ENCODE peak calls at places on chromosomes 7 and 10, in six cellular contexts. A is HepG2, F is stomach, Y is sigmoid colon, U is H1, T is breast epithelium. H is an unnamed sample. For H3K4me1 and H3K36me3, the result is how much of the 10 kb centered on the place peaks cover.

GRCh38 chr7:7519528-7519927 is 16.1 kb downstream of the COL28A1 start:
- DNase-seq in A (no peak), F (no peak), Y (no peak), U (no peak), T (no peak), H (no peak)

GRCh38 chr7:158802535-158803199 is 26.6 kb downstream of the ESYT2 start:
- DNase-seq in A (no peak), F (no peak), Y (no peak), U (no peak), T (no peak), H (no peak)

GRCh38 chr7:18900236-18900635 is 217.2 kb downstream of the TWIST1 start:
- DNase-seq in A (no peak), F (no peak), Y (no peak), U (no peak), T (no peak), H (no peak)

GRCh38 chr10:113493195-113493594 is 59.7 kb upstream of the HABP2 start:
- DNase-seq in A (no peak), F (no peak), Y (no peak), U (no peak), T (no peak), H (no peak)

GRCh38 chr7:131959106-131959812 is 402.8 kb upstream of the PODXL start:
- DNase-seq in A (no peak), F (no peak), Y (no peak), U (no peak), T (no peak), H (no peak)

GRCh38 chr7:25456467-25457171 is 228.3 kb upstream of the NPVF start:
- DNase-seq in A (no peak), F (peak), Y (peak), U (no peak), T (peak), H (no peak)

GRCh38 chr10:6729071-6729773 is 149.1 kb upstream of the PRKCQ start:
- DNase-seq in A (no peak), F (no peak), Y (no peak), U (no peak), T (no peak), H (no peak)

GRCh38 chr7:25545125-25546008 is 317.1 kb upstream of the NPVF start:
- DNase-seq in A (no peak), F (no peak), Y (no peak), U (no peak), T (no peak), H (no peak)

GRCh38 chr10:87505366-87506113 is 847 bp downstream of the MINPP1 start:
- DNase-seq in A (peak), F (peak), Y (peak), U (no peak), T (no peak), H (no peak)

GRCh38 chr10:80187465-80188409 is 17.6 kb downstream of the ANXA11 start:
- DNase-seq in A (peak), F (peak), Y (peak), U (no peak), T (peak), H (no peak)

GRCh38 chr7:66748127-66748511 is 7.6 kb downstream of the RABGEF1 start:
- DNase-seq in A (no peak), F (no peak), Y (no peak), U (no peak), T (no peak), H (no peak)

GRCh38 chr7:122306320-122307227 is 2.0 kb upstream of the FEZF1 start:
- DNase-seq in A (no peak), F (no peak), Y (no peak), U (no peak), T (no peak), H (no peak)

DNA sequence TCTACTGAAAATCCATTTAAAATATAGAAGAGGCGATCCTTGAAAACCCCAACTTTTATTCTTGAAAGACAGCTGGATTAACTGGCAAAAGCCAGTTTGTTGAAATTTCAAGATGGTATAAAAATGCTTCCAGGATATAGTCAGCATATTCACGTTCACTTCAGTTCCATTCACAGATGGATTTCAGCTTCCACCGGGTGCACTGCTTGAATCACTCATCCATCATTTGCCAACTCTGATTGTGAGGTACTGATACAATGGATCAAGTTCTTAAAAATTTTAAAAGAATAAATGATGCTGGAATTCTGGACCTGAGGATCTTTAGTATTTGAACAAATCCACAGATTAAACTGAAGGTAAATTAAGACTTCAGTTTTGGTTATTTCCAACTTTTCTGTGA is 2.4 kb downstream of the PURB start:
- DNase-seq in A (no peak), F (no peak), Y (no peak), U (no peak), T (no peak), H (no peak)
- H3K4me1 ChIP-seq in A (half or more), F (half or more), Y (under half), U (under half), T (under half), H (half or more)

GRCh38 chr7:5752663-5753062 is 28.8 kb downstream of the RNF216 start:
- DNase-seq in A (no peak), F (no peak), Y (no peak), U (no peak), T (no peak), H (no peak)

GRCh38 chr7:5754981-5755599 is 26.4 kb downstream of the RNF216 start:
- DNase-seq in A (no peak), F (no peak), Y (no peak), U (no peak), T (no peak), H (no peak)

GRCh38 chr7:5755704-5756131 is 25.7 kb downstream of the RNF216 start:
- DNase-seq in A (no peak), F (no peak), Y (no peak), U (no peak), T (no peak), H (no peak)

GRCh38 chr7:5750026-5750425 is 31.4 kb downstream of the RNF216 start:
- DNase-seq in A (peak), F (no peak), Y (no peak), U (no peak), T (no peak), H (no peak)
- H3K36me3 ChIP-seq in A (under half), F (half or more), Y (under half), U (under half), T (under half), H (under half)

GRCh38 chr10:59276928-59277327 is 85.4 kb downstream of the FAM13C start:
- DNase-seq in A (no peak), F (no peak), Y (no peak), U (no peak), T (no peak), H (no peak)
- TF ChIP-seq POLR2AphosphoS5 in A (no peak), F (no peak), Y (no peak), U (no peak), T (no peak), H (no peak)

GRCh38 chr10:1411451-1411850 is 325.9 kb downstream of the ADARB2 start:
- DNase-seq in A (no peak), F (peak), Y (no peak), U (no peak), T (no peak), H (no peak)
- H3K4me1 ChIP-seq in A (under half), F (under half), Y (under half), U (under half), T (under half), H (under half)

DNA sequence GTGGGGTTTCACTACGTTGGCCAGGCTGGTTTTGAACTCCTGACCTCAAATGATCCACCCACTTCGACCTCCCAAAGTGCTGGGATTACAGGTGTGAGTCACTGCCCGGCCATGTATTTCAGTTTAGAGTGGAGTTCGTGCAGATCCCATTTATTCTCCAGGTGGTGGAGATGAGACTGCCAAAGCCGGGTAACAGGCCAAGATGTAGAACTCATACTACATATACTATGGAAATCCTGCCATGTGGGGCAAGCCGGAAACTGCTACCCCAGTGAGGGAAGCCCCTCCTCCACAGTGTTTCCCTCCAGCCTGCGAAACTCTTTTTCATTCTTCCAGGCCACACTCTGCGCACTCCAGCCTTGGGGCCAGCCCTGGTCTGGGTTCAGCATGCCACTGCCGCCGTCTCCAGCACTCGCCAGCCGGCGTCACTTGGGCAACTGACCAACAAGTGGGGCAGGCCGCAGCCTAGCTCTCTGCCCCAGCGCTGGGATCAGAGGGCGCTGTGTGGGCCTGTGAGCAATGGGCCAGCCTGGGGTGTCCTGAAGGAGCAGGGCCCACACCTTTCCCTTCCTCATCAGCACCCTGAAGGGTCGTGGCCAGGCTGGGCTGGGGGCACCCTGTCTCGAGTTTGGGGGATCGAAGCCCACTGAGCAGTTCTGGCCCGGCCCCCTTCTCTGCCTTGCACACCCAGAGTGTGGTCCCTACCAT is 122.0 kb downstream of the TRRAP start:
- DNase-seq in A (no peak), F (no peak), Y (no peak), U (no peak), T (peak), H (no peak)
- H3K36me3 ChIP-seq in A (under half), F (half or more), Y (half or more), U (under half), T (under half), H (half or more)

DNA sequence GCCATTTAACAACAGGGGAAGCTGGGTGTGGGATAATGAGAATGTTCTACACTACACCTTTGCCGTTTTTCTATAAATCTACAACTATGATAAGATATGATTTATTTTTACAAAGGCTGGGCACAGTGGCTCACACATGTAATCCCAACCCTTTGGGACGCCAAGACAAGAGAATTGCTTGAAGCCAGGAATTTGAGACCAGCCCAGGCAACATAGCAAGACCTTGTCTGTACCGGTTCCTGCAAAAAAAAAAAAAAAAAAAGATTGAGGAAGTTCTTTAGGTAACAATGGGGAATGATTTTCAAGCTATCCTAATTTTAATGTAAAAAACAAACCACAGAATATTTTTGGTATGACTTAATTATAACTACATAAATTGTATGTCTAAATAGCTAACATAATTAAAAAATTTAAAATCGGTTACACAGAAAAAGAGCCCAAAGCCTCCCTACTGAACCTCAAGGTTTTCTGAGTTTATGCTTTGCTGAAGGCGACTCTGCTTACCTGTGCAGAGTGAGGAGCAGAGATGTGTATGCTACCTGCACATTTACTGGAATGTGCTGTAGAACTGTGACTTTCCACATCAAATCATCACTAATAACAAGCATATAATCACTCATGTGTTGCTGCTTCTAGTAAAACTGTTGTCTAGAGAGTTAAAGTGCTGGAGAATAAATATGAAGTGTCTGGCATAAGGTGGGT is 163.4 kb downstream of the ATE1 start:
- DNase-seq in A (no peak), F (no peak), Y (no peak), U (no peak), T (no peak), H (no peak)
- TF ChIP-seq POLR2AphosphoS5 in A (no peak), F (no peak), Y (no peak), U (no peak), T (no peak), H (no peak)

GRCh38 chr7:5774136-5774535 is 7.3 kb downstream of the RNF216 start:
- DNase-seq in A (no peak), F (no peak), Y (peak), U (no peak), T (no peak), H (no peak)

GRCh38 chr7:5776894-5777645 is 4.4 kb downstream of the RNF216 start:
- DNase-seq in A (no peak), F (no peak), Y (peak), U (no peak), T (no peak), H (no peak)

GRCh38 chr7:5777932-5778331 is 3.5 kb downstream of the RNF216 start:
- DNase-seq in A (no peak), F (no peak), Y (peak), U (no peak), T (no peak), H (no peak)

GRCh38 chr7:5773661-5774086 is 7.8 kb downstream of the RNF216 start:
- DNase-seq in A (peak), F (no peak), Y (peak), U (peak), T (no peak), H (no peak)

GRCh38 chr7:5774790-5775189 is 6.7 kb downstream of the RNF216 start:
- DNase-seq in A (no peak), F (no peak), Y (peak), U (no peak), T (no peak), H (no peak)
- H3K4me1 ChIP-seq in A (under half), F (half or more), Y (under half), U (under half), T (under half), H (under half)

DNA sequence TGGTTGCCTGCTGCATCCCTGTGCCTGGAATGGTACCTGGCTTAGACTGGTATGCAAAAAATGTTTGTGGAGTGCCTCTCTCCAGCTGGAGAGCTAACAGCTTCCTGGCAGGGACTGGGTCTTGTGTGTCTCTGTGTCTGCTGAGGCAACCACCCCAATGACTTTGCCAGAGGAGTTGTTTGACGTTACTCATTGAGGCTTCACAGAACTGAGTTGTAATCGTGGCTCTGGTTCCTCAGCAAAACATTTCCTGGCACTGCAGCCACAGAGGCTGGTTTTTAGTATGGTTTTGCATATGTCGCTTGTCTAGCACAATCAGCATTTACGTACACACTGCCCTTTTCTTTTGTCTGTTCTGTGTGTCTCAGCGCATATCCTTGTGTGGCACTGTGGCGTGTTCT is 7.5 kb downstream of the ZNF282 start:
- DNase-seq in A (no peak), F (no peak), Y (no peak), U (no peak), T (no peak), H (no peak)
- H3K36me3 ChIP-seq in A (under half), F (half or more), Y (half or more), U (half or more), T (under half), H (half or more)

DNA sequence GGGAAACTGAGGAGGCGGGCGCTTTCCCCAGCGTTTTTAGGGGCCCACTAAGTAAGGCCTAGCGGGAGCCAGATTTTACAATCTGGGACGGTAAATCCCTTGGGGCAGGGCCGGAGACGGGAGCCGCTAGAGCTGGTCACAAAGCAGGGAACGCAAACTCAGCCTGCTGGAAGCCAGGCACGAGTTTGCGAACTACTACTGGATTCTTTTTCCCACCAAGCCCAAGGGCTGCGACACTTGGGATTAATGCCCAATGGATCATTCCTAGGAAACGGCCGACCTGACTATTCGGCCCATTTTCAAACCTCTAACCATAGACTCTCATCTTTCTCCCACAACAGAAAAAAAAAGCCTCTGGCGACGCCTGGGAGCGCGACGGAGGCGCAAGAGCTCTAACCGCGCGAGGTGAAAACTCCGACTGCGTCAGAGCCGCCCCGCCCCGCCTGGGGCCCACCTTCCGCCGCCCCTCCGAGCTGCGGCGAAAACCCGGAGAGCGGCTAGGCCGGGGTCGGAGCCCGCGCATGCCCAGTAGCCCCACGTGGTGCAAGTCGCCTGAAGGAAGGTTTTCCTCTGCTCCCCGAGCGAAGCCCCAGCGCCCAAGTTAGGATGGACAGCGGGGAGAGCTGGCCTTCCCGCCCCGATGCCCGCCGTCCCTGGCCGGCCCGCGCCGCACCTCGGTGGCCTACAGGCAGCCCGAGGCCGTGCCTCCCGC is 554 bp upstream of the SGMS1 start:
- DNase-seq in A (peak), F (peak), Y (peak), U (peak), T (peak), H (peak)
- TF ChIP-seq POLR2AphosphoS5 in A (peak), F (peak), Y (peak), U (no peak), T (peak), H (peak)

DNA sequence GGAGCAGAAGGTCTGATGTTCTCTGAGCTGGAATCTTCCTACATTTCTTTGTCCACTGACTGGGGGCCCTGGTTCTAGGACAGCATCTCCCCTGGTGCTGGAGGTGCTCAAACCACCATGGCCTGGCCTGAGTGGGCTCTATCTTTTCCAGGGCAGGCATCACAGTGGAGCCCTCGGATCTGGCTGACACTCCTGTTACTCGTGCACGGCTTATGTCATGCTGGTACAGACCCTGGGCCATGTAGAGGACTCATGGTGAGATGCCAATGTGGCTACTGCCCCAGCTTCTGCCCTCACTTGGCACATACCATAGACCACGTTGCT is 96.0 kb downstream of the HIPK2 start:
- DNase-seq in A (no peak), F (no peak), Y (no peak), U (no peak), T (no peak), H (no peak)
- H3K4me1 ChIP-seq in A (half or more), F (half or more), Y (under half), U (under half), T (under half), H (under half)